ENCODE peak calls at places on chromosome 2, in five cellular contexts. S is HepG2, H is HCT116, V is H1, Y is GM12878. C is an unnamed sample.

GRCh38 chr2:40405440-40405839 is 46.5 kb downstream of the SLC8A1 start:
- DNase-seq in H (no peak), S (no peak), Y (no peak), V (no peak), C (no peak)

GRCh38 chr2:113251118-113251517 is 27.6 kb downstream of the PAX8 start:
- DNase-seq in H (no peak), Y (no peak), S (no peak), V (no peak), C (peak)

GRCh38 chr2:174585657-174586056 is 11.9 kb downstream of the WIPF1 start:
- DNase-seq in H (no peak), Y (no peak), S (no peak), V (no peak), C (no peak)

GRCh38 chr2:63875143-63875542 is 33.4 kb downstream of the UGP2 start:
- DNase-seq in V (no peak), S (no peak), Y (no peak), H (no peak), C (no peak)

GRCh38 chr2:84908948-84909713 is 3.7 kb downstream of the TMSB10 start:
- DNase-seq in H (no peak), V (no peak), S (no peak), Y (no peak), C (no peak)

GRCh38 chr2:183665976-183666375 is 541.7 kb downstream of the NUP35 start:
- DNase-seq in H (no peak), S (no peak), V (no peak), Y (no peak), C (no peak)

GRCh38 chr2:66987747-66988146 is 409.4 kb upstream of the ETAA1 start:
- DNase-seq in Y (no peak), S (no peak), V (no peak), H (no peak), C (no peak)

GRCh38 chr2:40957508-40957907 is 505.6 kb upstream of the SLC8A1 start:
- DNase-seq in V (no peak), Y (no peak), S (peak), H (no peak), C (no peak)

GRCh38 chr2:223855426-223855825 is 18.0 kb upstream of the AP1S3 start:
- DNase-seq in Y (no peak), S (peak), H (no peak), V (no peak), C (no peak)

GRCh38 chr2:39648574-39648973 is 17.1 kb upstream of the TMEM178A start:
- DNase-seq in H (no peak), Y (no peak), S (no peak), V (no peak), C (no peak)

GRCh38 chr2:40178171-40178778 is 273.6 kb downstream of the SLC8A1 start:
- DNase-seq in Y (no peak), H (no peak), V (no peak), S (no peak), C (no peak)

DNA sequence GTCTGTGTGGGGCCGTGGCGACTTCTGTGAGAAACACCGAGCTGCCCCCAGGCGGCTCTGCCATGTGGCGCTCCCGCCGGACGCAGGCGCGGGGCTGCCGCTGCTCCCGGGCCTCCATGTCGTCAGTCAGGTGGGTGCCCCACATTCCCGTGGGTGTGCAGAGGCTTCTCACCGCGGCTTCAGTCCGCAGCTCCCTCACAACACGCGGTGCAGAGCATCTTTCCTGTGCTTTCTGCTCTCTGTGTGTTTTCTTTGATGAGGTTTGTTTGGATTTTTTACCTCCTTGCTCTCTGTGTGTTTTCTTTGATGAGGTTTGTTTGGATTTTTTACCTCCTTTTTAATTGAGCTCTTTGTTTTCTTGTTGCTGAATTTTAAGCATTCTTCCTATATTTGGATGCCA is 13.0 kb downstream of the AQP12A start:
- DNase-seq in V (no peak), H (no peak), S (no peak), Y (no peak), C (no peak)
- TF ChIP-seq ZNF274 in V (no peak), H (no peak), S (no peak), Y (no peak), C (no peak)

GRCh38 chr2:192286093-192286701 is 91.5 kb upstream of the TMEFF2 start:
- DNase-seq in Y (no peak), H (peak), S (peak), V (no peak), C (peak)
- H2AFZ ChIP-seq in Y (no peak), H (no peak), S (no peak), V (no peak), C (no peak)

DNA sequence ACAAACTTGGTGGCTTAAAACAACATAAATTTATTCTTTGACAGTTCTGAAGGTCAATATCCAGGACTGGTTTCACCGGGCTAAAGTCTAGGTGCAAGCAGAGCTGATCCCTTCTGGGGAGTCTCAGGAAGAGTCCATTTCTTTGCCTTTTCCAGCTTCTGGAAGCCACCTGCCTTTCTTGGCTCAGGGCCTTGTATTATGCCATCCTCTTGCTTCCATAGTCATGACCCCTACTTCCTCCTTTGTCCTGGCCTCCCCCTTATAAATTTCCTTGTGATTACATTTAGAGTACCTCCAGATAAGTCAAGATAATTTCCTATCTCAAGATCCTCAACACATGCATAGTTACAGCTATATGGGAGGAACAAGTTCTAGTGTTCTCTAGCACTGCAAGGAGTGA is 1089.5 kb downstream of the LRP1B start:
- DNase-seq in V (no peak), Y (no peak), S (no peak), H (no peak), C (no peak)
- TF ChIP-seq ZNF274 in V (no peak), Y (no peak), S (no peak), H (no peak), C (no peak)

GRCh38 chr2:241868661-241869081 is 858 bp upstream of the RTP5 start:
- DNase-seq in S (no peak), V (no peak), Y (no peak), H (no peak), C (no peak)

GRCh38 chr2:241870081-241870541 is 582 bp downstream of the RTP5 start:
- DNase-seq in S (no peak), V (no peak), Y (no peak), H (no peak), C (no peak)

GRCh38 chr2:241867776-241868420 is 1.6 kb upstream of the RTP5 start:
- DNase-seq in Y (no peak), V (no peak), S (no peak), H (no peak), C (no peak)

GRCh38 chr2:241870611-241871537 is 1.3 kb downstream of the RTP5 start:
- DNase-seq in Y (no peak), V (no peak), H (no peak), S (no peak), C (no peak)

GRCh38 chr2:241869087-241869961 is at the start of gene RTP5:
- DNase-seq in Y (no peak), S (no peak), H (no peak), V (no peak), C (no peak)
- H2AFZ ChIP-seq in Y (no peak), S (no peak), H (no peak), V (no peak), C (no peak)